ENCODE peak calls at places on chromosomes 4 and X, in seven cellular contexts. X, A, L, P, S, H and O are unnamed samples.

GRCh38 chr4:133146574-133147198 is 2.4 kb upstream of the PCDH10 start:
- DNase-seq in H (peak), L (no peak), X (no peak), A (peak), P (peak), S (peak), O (peak)

GRCh38 chr4:158775091-158775651 is 6.3 kb downstream of the FNIP2 start:
- DNase-seq in A (peak), L (peak), P (no peak), X (no peak), H (peak), S (peak), O (peak)

GRCh38 chrX:140815868-140816267 is 106.3 kb downstream of the LINC00632 start:
- DNase-seq in S (peak), H (peak), L (peak), P (no peak), A (peak), X (no peak), O (peak)

GRCh38 chr4:40180356-40180755 is 16.5 kb upstream of the RHOH start:
- DNase-seq in S (peak), P (no peak), L (peak), X (no peak), H (peak), A (peak), O (peak)

GRCh38 chr4:54971474-54971950 is 153.9 kb downstream of the KDR start:
- DNase-seq in H (peak), P (no peak), X (no peak), L (peak), S (peak), A (peak), O (peak)

GRCh38 chr4:2062808-2063524 is 3.8 kb downstream of the NAT8L start:
- DNase-seq in L (no peak), A (no peak), S (no peak), H (no peak), X (no peak), P (no peak), O (no peak)

GRCh38 chrX:122579036-122579435 is 605.0 kb upstream of the GRIA3 start:
- DNase-seq in H (no peak), A (peak), L (no peak), S (no peak), X (no peak), P (no peak), O (no peak)

GRCh38 chr4:3418029-3418762 is 23.6 kb upstream of the HGFAC start:
- DNase-seq in X (no peak), A (no peak), S (no peak), L (no peak), P (peak), H (no peak), O (no peak)

GRCh38 chr4:140673729-140674128 is 82.5 kb downstream of the TBC1D9 start:
- DNase-seq in A (peak), S (no peak), H (no peak), X (no peak), P (no peak), L (no peak), O (peak)

GRCh38 chr4:185209031-185209851 is at the start of gene SNX25:
- DNase-seq in A (peak), S (peak), H (peak), L (peak), X (peak), P (peak), O (peak)

GRCh38 chrX:40097101-40097491 is 662 bp downstream of the BCOR start:
- DNase-seq in H (peak), L (no peak), A (no peak), S (no peak), P (no peak), X (no peak), O (no peak)

GRCh38 chr4:37994569-37994968 is 34.4 kb downstream of the PTTG2 start:
- DNase-seq in X (no peak), H (no peak), P (no peak), S (no peak), A (no peak), L (no peak), O (no peak)

GRCh38 chrX:70254063-70254400 is 6.0 kb downstream of the P2RY4 start:
- DNase-seq in A (no peak), H (no peak), L (no peak), P (no peak), S (no peak), X (no peak), O (no peak)

GRCh38 chrX:64195862-64196261 is 9.6 kb downstream of the AMER1 start:
- DNase-seq in A (no peak), L (no peak), S (no peak), X (no peak), H (no peak), P (no peak), O (no peak)

GRCh38 chr4:131054489-131055019 is 1958.6 kb downstream of the C4orf33 start:
- DNase-seq in L (peak), A (no peak), P (no peak), X (no peak), H (no peak), S (peak), O (no peak)

GRCh38 chr4:121711263-121712000 is 14.7 kb upstream of the ANXA5 start:
- DNase-seq in X (peak), A (peak), S (peak), L (peak), P (peak), H (peak), O (peak)

GRCh38 chrX:77174680-77175336 is 272.4 kb upstream of the FGF16 start:
- DNase-seq in P (no peak), A (no peak), L (no peak), X (no peak), S (no peak), H (peak), O (no peak)

GRCh38 chr4:2322227-2322626 is 60.3 kb upstream of the MXD4 start:
- DNase-seq in H (no peak), S (no peak), A (no peak), P (no peak), X (no peak), L (no peak), O (no peak)

GRCh38 chr4:56972832-56973231 is 4.6 kb downstream of the NOA1 start:
- DNase-seq in A (no peak), L (no peak), S (no peak), H (no peak), X (no peak), P (no peak), O (no peak)

GRCh38 chr4:113869743-113870375 is 108.3 kb upstream of the CAMK2D start:
- DNase-seq in S (peak), X (peak), A (peak), H (peak), P (no peak), L (peak), O (peak)

GRCh38 chr4:123806057-123806456 is 409.5 kb downstream of the SPRY1 start:
- DNase-seq in S (no peak), A (no peak), L (no peak), P (no peak), H (no peak), X (no peak), O (no peak)

GRCh38 chr4:118350961-118351360 is 1.8 kb downstream of the PRSS12 start:
- DNase-seq in P (no peak), S (peak), A (no peak), H (no peak), L (no peak), X (no peak), O (no peak)

GRCh38 chrX:2714551-2714950 is 23.5 kb downstream of the CD99 start:
- DNase-seq in P (no peak), S (no peak), A (no peak), H (no peak), L (no peak), X (no peak), O (no peak)

GRCh38 chr4:83109480-83110221 is 4.9 kb downstream of the PLAC8 start:
- DNase-seq in X (peak), H (no peak), L (no peak), A (peak), S (no peak), P (peak), O (peak)

GRCh38 chr4:47071863-47072441 is 40.6 kb downstream of the GABRB1 start:
- DNase-seq in A (peak), X (no peak), L (peak), H (peak), P (no peak), S (peak), O (peak)

DNA sequence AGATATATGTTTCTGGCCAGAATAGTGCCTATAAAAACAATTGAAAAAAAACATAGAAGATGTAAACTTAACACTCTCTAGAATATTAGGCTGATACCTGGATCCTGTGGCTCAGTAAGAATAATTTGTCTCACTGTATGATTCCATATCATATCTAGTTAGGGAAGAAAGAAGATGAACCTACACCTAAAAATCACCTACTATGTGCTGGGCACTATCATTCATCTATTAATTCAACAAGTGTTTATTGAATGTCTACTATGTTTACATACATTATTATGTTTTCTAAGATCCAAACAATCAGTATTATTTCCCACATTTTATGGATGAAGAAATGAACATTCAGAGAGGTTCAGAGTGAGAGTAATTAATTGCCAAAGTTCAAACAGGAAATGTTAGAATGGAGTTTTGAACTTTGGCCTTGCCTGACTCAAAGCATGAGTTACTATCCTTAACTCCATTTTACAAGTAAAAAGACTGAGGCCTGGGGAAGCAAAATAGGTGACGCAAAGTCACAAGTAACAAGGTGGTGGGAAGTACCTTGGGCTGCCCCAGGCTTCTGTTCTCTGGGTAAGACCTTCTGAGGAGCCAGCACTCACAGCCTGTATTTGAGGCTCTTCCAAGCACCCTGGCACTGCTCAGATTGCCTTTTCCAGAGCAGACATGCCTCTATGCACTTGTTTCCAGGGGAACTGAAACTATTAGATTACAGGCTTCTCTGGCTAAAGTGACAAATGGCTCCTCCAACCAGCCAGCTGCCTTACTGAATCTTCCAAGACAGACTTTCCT is 111.1 kb upstream of the ACSL4 start:
- DNase-seq in A (peak), S (no peak), X (no peak), L (no peak), H (no peak), P (no peak), O (no peak)
- TF ChIP-seq CTCF in A (no peak), S (no peak), X (no peak), L (no peak), H (no peak), P (no peak), O (no peak)

GRCh38 chr4:15201782-15202181 is 199.5 kb downstream of the CPEB2 start:
- DNase-seq in L (no peak), H (no peak), P (no peak), A (no peak), S (no peak), X (no peak), O (no peak)

GRCh38 chr4:15194520-15194919 is 192.2 kb downstream of the CPEB2 start:
- DNase-seq in P (no peak), X (no peak), S (no peak), A (peak), L (no peak), H (peak), O (no peak)

GRCh38 chr4:15198070-15198727 is 195.9 kb downstream of the CPEB2 start:
- DNase-seq in L (no peak), S (no peak), H (peak), P (no peak), X (no peak), A (peak), O (no peak)

GRCh38 chr4:15202481-15202880 is 200.2 kb downstream of the CPEB2 start:
- DNase-seq in S (no peak), L (peak), H (no peak), P (no peak), X (no peak), A (peak), O (no peak)

GRCh38 chr4:15197005-15197404 is 194.7 kb downstream of the CPEB2 start:
- DNase-seq in X (no peak), P (no peak), A (peak), S (peak), L (peak), H (peak), O (peak)
- TF ChIP-seq CTCF in X (no peak), P (no peak), A (peak), S (peak), L (peak), H (peak), O (peak)

GRCh38 chrX:49186125-49187027 is at the start of gene PRICKLE3:
- DNase-seq in S (peak), H (peak), L (peak), P (peak), X (peak), A (peak), O (peak)

GRCh38 chrX:49183701-49184281 is 2.4 kb downstream of the PRICKLE3 start:
- DNase-seq in A (no peak), H (no peak), L (no peak), P (no peak), X (no peak), S (no peak), O (no peak)

GRCh38 chrX:49185062-49185394 is 1.1 kb downstream of the PRICKLE3 start:
- DNase-seq in H (no peak), L (no peak), S (no peak), X (no peak), A (no peak), P (no peak), O (no peak)

GRCh38 chrX:49187028-49187394 is 838 bp upstream of the PRICKLE3 start:
- DNase-seq in P (no peak), H (no peak), A (no peak), L (no peak), S (no peak), X (no peak), O (no peak)

DNA sequence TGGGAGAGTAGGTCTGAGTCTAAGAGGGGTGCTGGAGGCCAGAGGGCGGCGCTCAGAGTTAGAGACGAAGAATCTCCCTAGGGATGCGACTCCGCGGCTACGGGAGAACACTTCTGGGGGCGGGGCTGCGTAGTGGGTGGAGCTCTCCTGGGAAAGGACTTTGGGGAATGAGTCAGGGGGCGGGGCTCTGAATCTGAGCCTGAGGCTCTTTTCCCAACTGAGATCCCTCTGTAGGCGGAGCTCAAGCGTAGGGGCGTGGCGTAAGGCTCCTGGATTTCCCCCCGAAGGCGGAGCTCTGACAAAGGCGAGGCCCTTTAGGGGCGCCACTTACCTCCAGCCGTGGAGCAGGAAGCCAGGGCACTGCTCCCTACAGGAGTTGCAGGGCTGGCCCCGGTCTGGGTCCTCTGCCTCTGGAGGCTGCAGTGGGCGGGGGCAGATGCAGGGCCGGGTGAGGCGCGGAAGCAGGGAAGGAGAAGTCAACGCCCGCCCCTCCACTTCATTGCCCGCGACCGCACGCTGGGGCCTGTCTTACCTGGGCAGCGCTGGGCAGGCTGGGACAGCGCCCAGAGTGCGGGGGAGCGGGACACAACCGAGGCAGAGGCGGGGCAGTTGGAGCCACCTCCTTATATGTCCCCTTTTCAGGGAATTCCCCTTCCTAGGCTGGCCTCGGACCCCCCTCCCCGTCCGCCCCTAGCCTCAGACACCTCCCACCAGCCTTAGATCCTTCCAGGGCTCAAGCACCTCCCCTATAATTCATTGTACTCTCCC is 1.7 kb downstream of the PRICKLE3 start:
- DNase-seq in S (peak), L (peak), P (peak), H (peak), X (peak), A (peak), O (peak)
- TF ChIP-seq CTCF in S (no peak), L (no peak), P (no peak), H (no peak), X (no peak), A (no peak), O (no peak)

GRCh38 chrX:42684062-42684461 is 93.9 kb downstream of the PPP1R2C start:
- DNase-seq in P (no peak), S (no peak), L (no peak), H (no peak), A (no peak), X (no peak), O (peak)

GRCh38 chrX:42680651-42681050 is 97.3 kb downstream of the PPP1R2C start:
- DNase-seq in L (no peak), X (no peak), S (no peak), H (peak), P (no peak), A (peak), O (peak)

GRCh38 chrX:42673411-42673810 is 104.6 kb downstream of the PPP1R2C start:
- DNase-seq in S (no peak), X (no peak), P (no peak), A (no peak), L (no peak), H (no peak), O (peak)

GRCh38 chrX:42678133-42678532 is 99.8 kb downstream of the PPP1R2C start:
- DNase-seq in H (peak), A (peak), S (peak), L (peak), X (peak), P (no peak), O (peak)
- TF ChIP-seq CTCF in H (peak), A (no peak), S (peak), L (peak), X (no peak), P (no peak), O (peak)

GRCh38 chr4:169438057-169438480 is 167.3 kb upstream of the SH3RF1 start:
- DNase-seq in X (no peak), P (no peak), H (no peak), S (no peak), A (no peak), L (no peak), O (no peak)

GRCh38 chr4:169437299-169438047 is 166.7 kb upstream of the SH3RF1 start:
- DNase-seq in S (no peak), X (no peak), A (no peak), P (no peak), H (no peak), L (no peak), O (no peak)

GRCh38 chr4:169436734-169437133 is 166.0 kb upstream of the SH3RF1 start:
- DNase-seq in X (no peak), A (no peak), S (no peak), P (no peak), H (no peak), L (no peak), O (no peak)

GRCh38 chr4:169440446-169440845 is 169.7 kb upstream of the SH3RF1 start:
- DNase-seq in X (no peak), L (no peak), P (no peak), S (no peak), H (no peak), A (peak), O (no peak)

GRCh38 chr4:169439244-169439643 is 168.5 kb upstream of the SH3RF1 start:
- DNase-seq in P (no peak), X (no peak), S (no peak), H (peak), A (peak), L (no peak), O (peak)
- TF ChIP-seq CTCF in P (no peak), X (no peak), S (no peak), H (no peak), A (no peak), L (no peak), O (no peak)